ENCODE peak calls at places on chromosomes 5 and 9, in nine cellular contexts. E, C, T, Q, G, B, D, M and P are unnamed samples.

GRCh38 chr9:134058716-134059115 is 9.1 kb downstream of the BRD3 start:
- DNase-seq in C (no peak), M (no peak), G (no peak), D (no peak), E (no peak), B (no peak), T (peak), Q (no peak), P (no peak)

GRCh38 chr5:169970911-169971436 is 9.3 kb downstream of the INSYN2B start:
- DNase-seq in T (peak), M (peak), D (peak), B (peak), C (peak), E (peak), G (peak), Q (no peak), P (peak)

GRCh38 chr5:178630475-178630930 is 3.7 kb upstream of the CLK4 start:
- DNase-seq in E (no peak), T (peak), G (no peak), B (peak), C (no peak), Q (no peak), M (no peak), D (no peak), P (no peak)

GRCh38 chr5:150710165-150710564 is 9.3 kb upstream of the RBM22 start:
- DNase-seq in T (peak), C (no peak), D (no peak), Q (no peak), G (no peak), M (no peak), E (no peak), B (peak), P (no peak)

GRCh38 chr5:180804129-180804601 is 1.6 kb upstream of the MGAT1 start:
- DNase-seq in G (no peak), T (no peak), B (no peak), C (no peak), E (no peak), M (no peak), D (no peak), Q (no peak), P (no peak)

GRCh38 chr5:110116539-110116938 is 426.8 kb downstream of the MAN2A1 start:
- DNase-seq in T (no peak), E (no peak), M (no peak), D (no peak), Q (no peak), C (no peak), B (no peak), G (no peak), P (no peak)

GRCh38 chr9:138007566-138008080 is 130.0 kb downstream of the CACNA1B start:
- DNase-seq in G (no peak), M (no peak), D (no peak), Q (no peak), C (no peak), E (no peak), T (no peak), B (no peak), P (no peak)

GRCh38 chr9:122221223-122221811 is 7.4 kb downstream of the LHX6 start:
- DNase-seq in D (no peak), G (no peak), B (no peak), M (no peak), Q (no peak), C (no peak), T (no peak), E (no peak), P (no peak)

GRCh38 chr5:90709323-90710148 is 150.9 kb downstream of the ADGRV1 start:
- DNase-seq in C (no peak), Q (no peak), M (peak), T (peak), B (peak), E (peak), G (no peak), D (no peak), P (peak)

GRCh38 chr5:61617995-61618525 is 286.0 kb downstream of the ZSWIM6 start:
- DNase-seq in T (no peak), M (no peak), G (no peak), E (no peak), Q (no peak), B (no peak), D (no peak), C (no peak), P (no peak)

GRCh38 chr5:124742983-124743533 is 3.4 kb downstream of the ZNF608 start:
- DNase-seq in G (peak), M (no peak), T (peak), E (no peak), D (no peak), B (peak), Q (no peak), C (no peak), P (peak)

GRCh38 chr9:120531683-120532300 is 48.2 kb downstream of the CDK5RAP2 start:
- DNase-seq in G (no peak), T (peak), C (no peak), D (no peak), E (peak), B (peak), M (peak), Q (no peak), P (peak)

GRCh38 chr5:172624996-172625939 is 15.8 kb upstream of the NEURL1B start:
- DNase-seq in T (no peak), M (no peak), D (no peak), E (no peak), Q (no peak), B (no peak), G (no peak), C (no peak), P (no peak)

GRCh38 chr9:21995652-21996275 is 1.2 kb downstream of the CDKN2B-AS1 start:
- DNase-seq in D (no peak), M (peak), E (no peak), C (peak), G (no peak), Q (no peak), B (peak), T (peak), P (no peak)

GRCh38 chr5:88659529-88660325 is 223.3 kb downstream of the MEF2C start:
- DNase-seq in C (no peak), B (no peak), D (no peak), Q (no peak), M (no peak), T (no peak), E (no peak), G (no peak), P (peak)

GRCh38 chr5:141533897-141534296 is 45.0 kb downstream of the PCDHGC5 start:
- DNase-seq in C (no peak), G (no peak), D (no peak), Q (no peak), T (no peak), B (no peak), M (no peak), E (no peak), P (no peak)

GRCh38 chr5:57402761-57403160 is 79.8 kb downstream of the ACTBL2 start:
- DNase-seq in C (no peak), D (no peak), T (no peak), G (no peak), B (no peak), M (no peak), E (no peak), Q (no peak), P (no peak)

GRCh38 chr9:71675857-71676165 is 92.5 kb downstream of the CEMIP2 start:
- DNase-seq in M (no peak), B (no peak), D (no peak), T (no peak), Q (no peak), E (no peak), C (no peak), G (no peak), P (no peak)

GRCh38 chr9:129506892-129507291 is 114.0 kb downstream of the C9orf50 start:
- DNase-seq in Q (no peak), C (no peak), G (no peak), E (no peak), T (no peak), B (peak), D (no peak), M (no peak), P (no peak)

GRCh38 chr9:133876144-133876543 is 116.0 kb downstream of the VAV2 start:
- DNase-seq in Q (no peak), E (no peak), M (no peak), B (no peak), D (no peak), T (no peak), G (no peak), C (no peak), P (no peak)

GRCh38 chr9:98121096-98121495 is 2.1 kb upstream of the TRIM14 start:
- DNase-seq in Q (no peak), D (no peak), G (no peak), C (no peak), E (no peak), T (peak), M (no peak), B (no peak), P (no peak)

GRCh38 chr9:98124637-98125426 is 5.8 kb upstream of the TRIM14 start:
- DNase-seq in B (no peak), M (no peak), G (no peak), E (no peak), D (no peak), Q (no peak), T (no peak), C (no peak), P (no peak)

GRCh38 chr9:98117984-98118639 is 910 bp downstream of the TRIM14 start:
- DNase-seq in C (no peak), D (peak), Q (no peak), G (no peak), M (no peak), T (peak), B (peak), E (peak), P (no peak)

GRCh38 chr9:98120476-98120875 is 1.5 kb upstream of the TRIM14 start:
- DNase-seq in Q (no peak), E (no peak), D (no peak), G (no peak), M (no peak), B (no peak), T (no peak), C (no peak), P (no peak)

DNA sequence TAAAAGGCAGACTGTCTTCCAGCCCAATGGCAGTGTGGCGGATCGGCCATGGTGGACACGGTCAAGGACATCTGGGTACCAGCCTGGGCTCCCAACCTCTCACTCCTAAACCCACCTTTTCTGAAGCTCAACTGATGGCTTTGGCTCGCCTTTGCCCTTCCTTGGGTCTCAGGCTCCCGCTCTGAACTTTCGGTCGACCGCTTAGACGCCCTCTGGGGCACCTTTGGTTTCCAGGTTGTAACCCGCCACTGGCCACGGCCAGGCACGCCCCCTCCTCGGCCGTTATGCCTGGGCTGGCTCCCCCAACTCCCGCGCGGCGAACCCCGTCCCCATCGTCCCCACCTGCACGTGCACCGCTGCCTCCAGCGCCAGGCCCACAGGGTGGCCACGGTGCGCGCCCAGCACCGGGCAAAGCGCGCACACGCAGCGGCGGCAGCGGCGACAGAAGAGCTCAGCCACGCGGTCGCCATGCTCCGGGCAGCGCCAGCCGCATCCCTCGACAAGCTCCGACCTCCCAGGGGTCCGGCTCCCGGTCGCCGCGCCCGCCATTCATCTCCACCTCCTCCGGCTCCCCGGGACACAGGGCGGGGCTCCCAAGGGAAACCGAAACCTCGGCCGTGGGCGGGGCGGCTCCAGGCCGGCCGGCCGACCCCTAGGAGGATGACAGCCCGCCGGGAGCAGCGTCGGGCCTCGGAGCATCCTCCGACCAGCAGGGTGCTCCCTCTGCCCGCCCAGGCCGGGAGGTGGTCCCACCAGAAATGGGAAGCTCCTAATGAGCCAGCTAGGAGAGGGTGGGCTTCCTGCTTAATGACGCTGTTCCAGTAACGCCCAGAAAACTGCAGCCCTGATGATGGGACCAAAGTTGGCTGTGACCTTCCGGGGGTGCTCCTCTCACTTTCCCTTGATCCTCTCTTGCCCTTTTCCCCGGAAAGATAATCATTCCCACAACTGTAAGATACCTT is at the start of gene TRIM14:
- DNase-seq in E (peak), D (no peak), Q (no peak), B (peak), M (no peak), C (peak), G (peak), T (peak), P (no peak)
- TF ChIP-seq CTCF in E (peak), D (peak), Q (no peak), B (peak), M (no peak), C (no peak), G (peak), T (peak), P (no peak)

DNA sequence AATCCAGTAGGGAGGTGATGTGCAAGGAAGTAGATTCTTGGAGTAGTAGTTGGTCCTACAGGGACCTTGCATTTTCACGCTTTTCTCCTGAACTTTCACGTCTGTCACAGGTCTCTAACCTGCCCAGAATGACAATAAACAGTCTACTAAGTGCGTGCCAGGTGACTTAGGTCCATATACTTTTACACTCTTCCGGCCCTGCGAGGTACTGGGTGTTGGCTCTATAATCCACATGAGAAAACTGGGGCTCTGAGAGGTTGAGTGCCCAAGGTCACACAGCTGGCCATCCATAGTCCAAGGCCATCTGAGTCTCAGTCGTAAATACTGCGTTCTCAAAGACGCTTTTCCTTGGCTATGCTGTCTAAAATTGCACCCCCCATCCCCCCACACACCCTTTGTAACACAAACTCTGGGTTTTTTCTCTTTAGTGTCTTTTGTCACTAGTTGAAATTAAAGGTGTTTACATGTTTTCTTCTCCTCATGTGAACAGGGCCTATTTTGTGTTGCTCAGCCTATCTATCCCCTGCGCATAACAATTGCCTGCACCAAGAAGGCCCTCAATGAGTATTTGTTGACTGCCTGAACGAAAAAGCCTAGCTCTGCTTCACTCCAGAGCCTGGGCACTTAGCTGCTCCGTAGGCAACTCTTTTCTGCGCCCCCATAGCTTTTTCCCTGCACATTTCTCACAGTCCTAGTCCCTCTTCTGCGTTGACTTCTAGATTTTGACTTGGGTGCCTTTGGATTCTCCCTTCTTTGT is 943 bp downstream of the SFXN1 start:
- DNase-seq in Q (no peak), D (no peak), T (no peak), E (no peak), M (no peak), B (no peak), G (no peak), C (no peak), P (no peak)
- H3K4me3 ChIP-seq in Q (peak), D (peak), T (peak), E (peak), M (peak), B (peak), G (peak), C (peak), P (peak)

DNA sequence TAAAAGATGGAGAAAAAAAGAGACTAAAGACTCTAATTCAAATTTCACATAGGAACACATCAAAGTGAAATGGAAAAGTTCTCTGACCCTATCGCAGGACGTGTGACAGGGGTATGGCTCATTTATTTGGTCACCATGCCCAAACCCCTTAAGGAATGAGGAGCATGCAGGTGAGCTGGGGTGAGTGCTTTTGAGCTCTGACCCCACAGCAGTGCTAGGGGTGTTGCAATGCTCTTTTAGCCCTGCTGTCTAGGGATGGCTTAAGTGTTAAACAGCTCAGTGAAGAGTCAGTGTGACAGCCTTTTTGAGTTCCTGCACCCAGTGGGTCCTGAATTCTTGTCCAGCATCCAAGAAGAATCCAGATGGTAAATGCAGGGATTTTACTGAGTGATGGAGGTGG is 143.0 kb upstream of the ANKRD55 start:
- DNase-seq in G (no peak), C (no peak), B (no peak), E (no peak), M (no peak), D (no peak), T (no peak), Q (no peak), P (no peak)
- TF ChIP-seq CTCF in G (no peak), C (no peak), B (no peak), E (no peak), M (no peak), D (no peak), T (no peak), Q (no peak), P (no peak)

DNA sequence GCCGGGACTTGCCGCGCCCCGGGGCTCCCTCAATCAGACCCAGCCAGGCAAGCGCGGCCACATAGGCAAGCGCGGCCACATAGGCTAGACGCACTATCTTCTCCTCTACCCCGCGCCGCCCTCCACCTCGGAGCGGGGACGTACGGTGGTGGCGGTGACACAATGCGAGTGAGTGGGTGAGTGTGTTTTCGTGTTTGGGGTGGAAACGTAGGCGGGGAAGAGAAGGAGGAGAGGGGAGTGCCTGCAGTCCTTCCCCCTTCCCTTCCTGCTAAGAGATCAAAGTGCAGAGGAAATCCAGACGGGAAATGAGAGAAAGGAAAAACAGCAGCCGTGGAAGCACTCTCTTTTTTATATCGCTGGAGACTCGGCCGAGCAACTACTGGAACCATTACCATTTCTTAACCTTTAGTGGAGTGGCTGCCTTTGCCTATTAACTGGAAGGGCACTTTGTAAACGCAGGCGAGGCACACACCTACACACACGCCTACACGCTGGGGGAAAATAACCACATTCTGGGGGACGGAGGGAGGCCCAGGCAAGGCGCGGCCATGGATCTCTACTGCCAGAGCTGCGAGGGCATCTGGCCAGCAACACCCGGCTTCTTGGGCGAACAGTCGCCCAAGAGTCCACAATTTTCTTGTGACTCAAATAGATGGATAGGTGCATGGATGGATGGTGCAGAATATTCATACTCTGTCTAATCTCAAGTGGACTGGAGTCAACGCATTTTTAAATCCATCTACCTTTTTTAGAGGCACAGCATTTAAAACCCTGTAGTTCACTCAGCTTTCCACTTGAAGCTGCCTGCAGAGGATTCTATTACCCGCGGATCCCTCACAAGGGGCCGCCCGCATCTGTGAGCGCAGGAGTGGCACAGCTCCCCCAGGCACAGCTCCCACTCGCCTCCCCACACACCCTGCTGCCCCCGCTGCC is 2.1 kb downstream of the EDIL3 start:
- DNase-seq in E (no peak), M (peak), G (no peak), T (no peak), Q (no peak), D (no peak), C (peak), B (peak), P (no peak)
- H3K4me3 ChIP-seq in E (peak), M (peak), G (peak), T (peak), Q (peak), D (peak), C (peak), B (peak), P (peak)